ENCODE peak calls at places on chromosomes 11 and 22, in seven cellular contexts. H is substantia nigra; W is GM23248; K is CD8-positive, alpha-beta memory T cell; Z is heart right ventricle; Y is gastrocnemius medialis; X is H9. N is an unnamed sample.

GRCh38 chr11:47078751-47079524 is 97.7 kb downstream of the ARFGAP2 start:
- DNase-seq in H (no peak), W (peak), K (no peak), Z (no peak), Y (no peak), X (no peak), N (no peak)

GRCh38 chr11:117583063-117583801 is 213.8 kb downstream of the DSCAML1 start:
- DNase-seq in H (no peak), W (peak), K (no peak), Z (peak), Y (no peak), X (peak), N (no peak)

GRCh38 chr11:94449437-94449836 is 44.2 kb downstream of the MRE11 start:
- DNase-seq in H (no peak), W (peak), K (no peak), Z (no peak), Y (no peak), X (no peak), N (no peak)

GRCh38 chr11:12117200-12117995 is 7.0 kb downstream of the MICAL2 start:
- DNase-seq in H (no peak), W (no peak), K (no peak), Z (no peak), Y (no peak), X (no peak), N (no peak)

GRCh38 chr11:112025682-112026081 is 474 bp downstream of the DLAT start:
- DNase-seq in H (no peak), W (peak), K (no peak), Z (no peak), Y (no peak), X (no peak), N (peak)

GRCh38 chr11:100761806-100762205 is 74.7 kb downstream of the ARHGAP42 start:
- DNase-seq in H (no peak), W (no peak), K (no peak), Z (no peak), Y (no peak), X (no peak), N (no peak)

GRCh38 chr22:41009222-41009948 is 58.2 kb downstream of the RBX1 start:
- DNase-seq in H (no peak), W (peak), K (no peak), Z (no peak), Y (no peak), X (no peak), N (no peak)

GRCh38 chr22:30202531-30203006 is 44.0 kb downstream of the LIF start:
- DNase-seq in H (no peak), W (peak), K (no peak), Z (no peak), Y (no peak), X (no peak), N (no peak)

GRCh38 chr11:559020-559620 is 1.4 kb downstream of the LMNTD2 start:
- DNase-seq in H (no peak), W (no peak), K (no peak), Z (no peak), Y (no peak), X (no peak), N (no peak)

GRCh38 chr11:121965330-121965729 is 150.7 kb downstream of the BLID start:
- DNase-seq in H (no peak), W (peak), K (no peak), Z (no peak), Y (no peak), X (no peak), N (no peak)

GRCh38 chr22:38435010-38435409 is 20.0 kb downstream of the KCNJ4 start:
- DNase-seq in H (no peak), W (no peak), K (no peak), Z (no peak), Y (no peak), X (peak), N (no peak)

GRCh38 chr11:123187670-123188507 is 7.2 kb downstream of the CLMP start:
- DNase-seq in H (no peak), W (peak), K (no peak), Z (no peak), Y (no peak), X (no peak), N (no peak)

GRCh38 chr11:80346660-80347059 is 905.8 kb upstream of the TENM4 start:
- DNase-seq in H (no peak), W (no peak), K (no peak), Z (no peak), Y (no peak), X (no peak), N (no peak)

GRCh38 chr11:15472405-15472799 is 357.7 kb downstream of the INSC start:
- DNase-seq in H (no peak), W (no peak), K (no peak), Z (no peak), Y (no peak), X (no peak), N (no peak)

GRCh38 chr11:102383839-102384238 is 36.8 kb downstream of the BIRC2 start:
- DNase-seq in H (no peak), W (no peak), K (no peak), Z (no peak), Y (no peak), X (no peak), N (no peak)

GRCh38 chr11:65429724-65430405 is 7.3 kb downstream of the NEAT1 start:
- DNase-seq in H (peak), W (peak), K (no peak), Z (peak), Y (peak), X (no peak), N (peak)

GRCh38 chr11:69867076-69868002 is 48.1 kb upstream of the FGF3 start:
- DNase-seq in H (no peak), W (peak), K (no peak), Z (no peak), Y (no peak), X (peak), N (no peak)

GRCh38 chr22:17772963-17773605 is 1.2 kb downstream of the BID start:
- DNase-seq in H (no peak), W (peak), K (no peak), Z (no peak), Y (no peak), X (no peak), N (no peak)

GRCh38 chr22:44582016-44582415 is 84.0 kb upstream of the RTL6 start:
- DNase-seq in H (no peak), W (no peak), K (no peak), Z (no peak), Y (no peak), X (peak), N (no peak)

GRCh38 chr22:50180727-50181521 is 4.8 kb upstream of the TRABD start:
- DNase-seq in H (no peak), W (no peak), K (no peak), Z (no peak), Y (no peak), X (no peak), N (no peak)

GRCh38 chr11:1299621-1300020 is 9.8 kb downstream of the TOLLIP start:
- DNase-seq in H (no peak), W (no peak), K (no peak), Z (no peak), Y (peak), X (peak), N (no peak)

GRCh38 chr11:9626778-9627394 is 37.0 kb upstream of the SWAP70 start:
- DNase-seq in H (no peak), W (no peak), K (no peak), Z (peak), Y (no peak), X (peak), N (no peak)

GRCh38 chr11:75855191-75855590 is 40.2 kb downstream of the UVRAG start:
- DNase-seq in H (no peak), W (no peak), K (no peak), Z (no peak), Y (no peak), X (no peak), N (no peak)

GRCh38 chr11:58730507-58731089 is 1.1 kb downstream of the GLYAT start:
- DNase-seq in H (no peak), W (no peak), K (no peak), Z (no peak), Y (no peak), X (no peak), N (no peak)

GRCh38 chr11:33296695-33297094 is 39.5 kb downstream of the HIPK3 start:
- DNase-seq in H (no peak), W (no peak), K (no peak), Z (no peak), Y (no peak), X (no peak), N (no peak)

GRCh38 chr11:131064373-131064991 is 148.2 kb upstream of the SNX19 start:
- DNase-seq in H (peak), W (peak), K (no peak), Z (peak), Y (no peak), X (peak), N (no peak)

DNA sequence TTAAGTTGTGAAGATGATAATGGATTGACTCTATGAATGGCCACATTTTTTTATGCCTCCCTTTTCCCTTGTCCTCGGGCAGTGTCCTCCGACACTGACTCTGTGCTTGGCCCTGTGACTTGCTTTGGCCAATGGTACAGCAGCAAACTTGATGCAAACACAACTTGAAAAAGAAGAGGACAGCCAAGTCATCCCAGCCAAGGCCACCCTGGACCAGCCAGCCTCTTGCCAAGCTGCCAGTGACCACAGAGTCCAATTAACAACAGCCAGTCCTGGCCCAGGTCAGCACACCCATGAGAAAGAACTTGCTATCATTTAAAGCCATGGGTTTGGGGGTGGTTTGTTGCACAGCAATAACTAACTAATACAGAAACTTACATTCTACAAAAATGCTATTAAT is 63.4 kb upstream of the SLC35C1 start:
- DNase-seq in H (no peak), W (no peak), K (no peak), Z (no peak), Y (peak), X (no peak), N (no peak)
- H3K27ac ChIP-seq in H (no peak), W (no peak), K (no peak), Z (no peak), Y (peak), X (no peak), N (no peak)

GRCh38 chr11:13207270-13207664 is 70.3 kb upstream of the BMAL1 start:
- DNase-seq in H (no peak), W (no peak), K (no peak), Z (no peak), Y (no peak), X (no peak), N (no peak)
- H3K27ac ChIP-seq in H (no peak), W (peak), K (no peak), Z (no peak), Y (no peak), X (no peak), N (no peak)

GRCh38 chr22:43412808-43413785 is 1.3 kb downstream of the MPPED1 start:
- DNase-seq in H (no peak), W (no peak), K (no peak), Z (no peak), Y (no peak), X (no peak), N (no peak)

GRCh38 chr22:43411981-43412807 is at the start of gene MPPED1:
- DNase-seq in H (no peak), W (no peak), K (no peak), Z (no peak), Y (no peak), X (no peak), N (no peak)

GRCh38 chr22:43417555-43417954 is 5.7 kb downstream of the MPPED1 start:
- DNase-seq in H (no peak), W (no peak), K (no peak), Z (no peak), Y (no peak), X (no peak), N (no peak)

GRCh38 chr22:43411040-43411919 is 534 bp upstream of the MPPED1 start:
- DNase-seq in H (no peak), W (no peak), K (no peak), Z (no peak), Y (no peak), X (no peak), N (no peak)

GRCh38 chr22:43413826-43414225 is 2.0 kb downstream of the MPPED1 start:
- DNase-seq in H (no peak), W (no peak), K (no peak), Z (no peak), Y (no peak), X (no peak), N (no peak)
- H3K27ac ChIP-seq in H (no peak), W (no peak), K (no peak), Z (no peak), Y (no peak), X (no peak), N (no peak)

GRCh38 chr11:84914511-84914910 is 712.6 kb downstream of the DLG2 start:
- DNase-seq in H (no peak), W (no peak), K (no peak), Z (no peak), Y (no peak), X (no peak), N (no peak)
- H3K27ac ChIP-seq in H (no peak), W (no peak), K (no peak), Z (no peak), Y (no peak), X (peak), N (no peak)

GRCh38 chr11:10806206-10806605 is 2.5 kb downstream of the EIF4G2 start:
- DNase-seq in H (no peak), W (no peak), K (no peak), Z (no peak), Y (no peak), X (no peak), N (no peak)
- H3K27ac ChIP-seq in H (no peak), W (peak), K (no peak), Z (no peak), Y (peak), X (no peak), N (peak)